ENCODE peak calls at places on chromosomes 6 and 20, in six cellular contexts. Z, W, R, E, Y and K are unnamed samples.

GRCh38 chr6:170147832-170148708 is 142.8 kb downstream of the DLL1 start:
- DNase-seq in Z (no peak), W (no peak), R (no peak), E (no peak), Y (no peak), K (no peak)

GRCh38 chr6:128278876-128279275 is 241.5 kb downstream of the PTPRK start:
- DNase-seq in Z (no peak), W (no peak), R (no peak), E (no peak), Y (no peak), K (no peak)

GRCh38 chr6:35487653-35488516 is 9.0 kb downstream of the TEAD3 start:
- DNase-seq in Z (peak), W (no peak), R (no peak), E (no peak), Y (no peak), K (no peak)

GRCh38 chr20:17919149-17919548 is 49.4 kb downstream of the SNX5 start:
- DNase-seq in Z (no peak), W (no peak), R (no peak), E (no peak), Y (no peak), K (no peak)

GRCh38 chr20:51457281-51457932 is 85.1 kb downstream of the NFATC2 start:
- DNase-seq in Z (peak), W (peak), R (peak), E (peak), Y (no peak), K (no peak)

GRCh38 chr6:89605861-89606260 is 32.7 kb downstream of the LYRM2 start:
- DNase-seq in Z (no peak), W (no peak), R (no peak), E (no peak), Y (no peak), K (no peak)

GRCh38 chr6:79421707-79422484 is 115.3 kb downstream of the LCA5 start:
- DNase-seq in Z (peak), W (peak), R (peak), E (peak), Y (no peak), K (no peak)

GRCh38 chr20:24778585-24779031 is 170.5 kb upstream of the CST7 start:
- DNase-seq in Z (no peak), W (no peak), R (no peak), E (no peak), Y (no peak), K (no peak)

GRCh38 chr6:13992417-13993055 is 67.8 kb downstream of the RNF182 start:
- DNase-seq in Z (peak), W (no peak), R (no peak), E (peak), Y (no peak), K (no peak)

GRCh38 chr6:111248789-111249188 is 161.5 kb downstream of the SLC16A10 start:
- DNase-seq in Z (no peak), W (no peak), R (no peak), E (no peak), Y (no peak), K (no peak)

GRCh38 chr20:48975955-48976354 is 54.4 kb downstream of the ARFGEF2 start:
- DNase-seq in Z (no peak), W (no peak), R (no peak), E (no peak), Y (no peak), K (peak)

GRCh38 chr20:43975096-43975768 is 60.6 kb downstream of the TOX2 start:
- DNase-seq in Z (peak), W (peak), R (no peak), E (peak), Y (no peak), K (no peak)

GRCh38 chr6:136791296-136792065 is 796 bp downstream of the MAP3K5 start:
- DNase-seq in Z (peak), W (no peak), R (peak), E (peak), Y (peak), K (peak)

GRCh38 chr6:91708534-91708933 is 1121.7 kb upstream of the MAP3K7 start:
- DNase-seq in Z (no peak), W (no peak), R (no peak), E (no peak), Y (no peak), K (no peak)

GRCh38 chr20:10715035-10715434 is 41.2 kb upstream of the JAG1 start:
- DNase-seq in Z (peak), W (no peak), R (no peak), E (peak), Y (no peak), K (no peak)

GRCh38 chr6:7052441-7052936 is 55.3 kb upstream of the RREB1 start:
- DNase-seq in Z (peak), W (peak), R (peak), E (peak), Y (no peak), K (peak)

GRCh38 chr6:139153876-139154275 is 19.0 kb downstream of the HECA start:
- DNase-seq in Z (peak), W (peak), R (no peak), E (peak), Y (no peak), K (no peak)

GRCh38 chr6:140478631-140479030 is 1104.2 kb upstream of the CITED2 start:
- DNase-seq in Z (no peak), W (no peak), R (no peak), E (no peak), Y (no peak), K (no peak)

GRCh38 chr20:20410678-20411077 is 42.8 kb downstream of the INSM1 start:
- DNase-seq in Z (no peak), W (no peak), R (peak), E (no peak), Y (no peak), K (peak)

GRCh38 chr6:149311293-149311692 is 6.2 kb upstream of the TAB2 start:
- DNase-seq in Z (no peak), W (no peak), R (no peak), E (no peak), Y (no peak), K (no peak)

GRCh38 chr6:13526718-13527668 is 39.6 kb upstream of the GFOD1 start:
- DNase-seq in Z (peak), W (no peak), R (peak), E (no peak), Y (no peak), K (no peak)

GRCh38 chr6:54579011-54579410 is 267.6 kb upstream of the FAM83B start:
- DNase-seq in Z (no peak), W (peak), R (no peak), E (no peak), Y (no peak), K (no peak)

GRCh38 chr20:50655325-50655880 is 35.9 kb downstream of the RIPOR3 start:
- DNase-seq in Z (peak), W (peak), R (peak), E (no peak), Y (no peak), K (no peak)

GRCh38 chr6:27809939-27810767 is 102.0 kb downstream of the OR2B2 start:
- DNase-seq in Z (peak), W (peak), R (peak), E (peak), Y (no peak), K (peak)

GRCh38 chr6:169839493-169839892 is 88.1 kb downstream of the ERMARD start:
- DNase-seq in Z (no peak), W (no peak), R (no peak), E (no peak), Y (no peak), K (no peak)

GRCh38 chr6:79570129-79570801 is 33.0 kb upstream of the LCA5 start:
- DNase-seq in Z (peak), W (no peak), R (no peak), E (peak), Y (no peak), K (no peak)

GRCh38 chr6:51028271-51028670 is 209.6 kb downstream of the TFAP2B start:
- DNase-seq in Z (peak), W (no peak), R (no peak), E (peak), Y (no peak), K (no peak)

GRCh38 chr6:112951829-112952228 is 604.7 kb downstream of the RFPL4B start:
- DNase-seq in Z (peak), W (no peak), R (no peak), E (no peak), Y (no peak), K (no peak)

GRCh38 chr6:27592481-27593199 is 119.7 kb upstream of the ZNF184 start:
- DNase-seq in Z (peak), W (no peak), R (no peak), E (peak), Y (no peak), K (peak)

GRCh38 chr20:59749293-59749680 is 144.9 kb downstream of the PHACTR3 start:
- DNase-seq in Z (peak), W (peak), R (no peak), E (peak), Y (no peak), K (no peak)

GRCh38 chr6:152845421-152845820 is 94.8 kb downstream of the VIP start:
- DNase-seq in Z (no peak), W (no peak), R (no peak), E (no peak), Y (no peak), K (no peak)

GRCh38 chr20:1619861-1620444 is at the start of gene SIRPB1:
- DNase-seq in Z (no peak), W (no peak), R (no peak), E (no peak), Y (no peak), K (no peak)

GRCh38 chr6:42200035-42200434 is 5.3 kb upstream of the GUCA1B start:
- DNase-seq in Z (peak), W (peak), R (no peak), E (peak), Y (no peak), K (no peak)

GRCh38 chr6:2468601-2468955 is 223.2 kb upstream of the GMDS start:
- DNase-seq in Z (peak), W (no peak), R (no peak), E (no peak), Y (no peak), K (no peak)

GRCh38 chr20:24608926-24609667 is 139.7 kb downstream of the SYNDIG1 start:
- DNase-seq in Z (peak), W (no peak), R (no peak), E (no peak), Y (no peak), K (no peak)

GRCh38 chr6:161198176-161198575 is 75.7 kb downstream of the AGPAT4 start:
- DNase-seq in Z (peak), W (no peak), R (no peak), E (no peak), Y (no peak), K (no peak)

GRCh38 chr20:40743172-40743775 is 54.2 kb upstream of the MAFB start:
- DNase-seq in Z (no peak), W (no peak), R (no peak), E (no peak), Y (no peak), K (no peak)

GRCh38 chr20:9617940-9618339 is 103.5 kb downstream of the LAMP5 start:
- DNase-seq in Z (peak), W (no peak), R (no peak), E (peak), Y (no peak), K (peak)

DNA sequence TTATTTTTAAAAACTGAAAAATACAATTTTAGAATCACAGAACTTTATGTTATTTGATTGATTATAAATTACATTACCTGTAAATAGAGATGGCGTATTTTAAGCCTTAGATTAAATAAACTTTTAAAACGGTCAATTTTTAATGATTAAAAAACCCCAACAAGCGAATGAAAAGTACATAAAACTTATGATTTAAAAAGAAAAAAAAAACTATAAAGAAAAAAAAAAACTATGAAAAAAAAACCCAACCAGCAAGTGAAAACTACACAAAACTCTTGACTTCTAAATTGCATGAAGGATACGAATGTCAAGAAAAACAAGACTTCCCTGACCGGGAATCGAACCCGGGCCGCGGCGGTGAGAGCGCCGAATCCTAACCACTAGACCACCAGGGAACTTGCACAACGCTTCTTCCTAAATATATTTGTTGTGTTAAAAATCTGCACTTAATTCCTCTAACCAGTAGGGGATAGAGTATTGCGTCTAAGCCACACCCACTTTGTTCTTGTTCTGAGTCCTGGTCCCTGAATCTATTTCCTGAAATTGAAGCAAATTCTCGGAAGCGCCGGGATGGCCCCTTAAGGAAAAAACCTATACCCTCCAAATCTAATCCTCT is 10.7 kb upstream of the NCOA7 start:
- DNase-seq in Z (peak), W (peak), R (peak), E (peak), Y (no peak), K (peak)
- TF ChIP-seq CTCF in Z (peak), W (peak), R (peak), E (no peak), Y (peak), K (no peak)

GRCh38 chr6:144647971-144648651 is 363.0 kb downstream of the UTRN start:
- DNase-seq in Z (no peak), W (no peak), R (no peak), E (no peak), Y (no peak), K (no peak)
- TF ChIP-seq CTCF in Z (no peak), W (no peak), R (no peak), E (peak), Y (no peak), K (no peak)

DNA sequence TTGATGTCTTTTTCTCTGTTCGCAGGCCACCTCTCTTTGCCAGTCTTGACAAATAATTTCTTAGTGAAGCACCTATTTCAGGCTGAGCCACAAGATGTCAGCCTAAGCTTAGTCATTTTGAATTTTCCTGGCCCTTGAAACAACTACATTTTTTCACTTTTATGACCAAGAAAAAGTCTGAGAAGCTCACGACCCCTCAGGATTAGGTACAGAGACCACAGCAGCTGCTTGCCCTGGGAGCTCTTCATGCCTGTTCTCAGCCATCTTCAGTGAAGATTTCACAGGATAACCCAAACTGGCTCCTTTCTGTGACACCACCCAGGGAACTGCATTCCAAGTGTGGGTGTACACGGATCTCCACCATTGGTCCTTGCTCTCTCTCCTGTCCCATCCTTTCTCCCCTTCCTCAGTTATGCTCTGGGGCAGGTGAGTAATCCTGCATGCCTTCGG is 38.4 kb upstream of the SPTLC3 start:
- DNase-seq in Z (peak), W (no peak), R (peak), E (peak), Y (no peak), K (no peak)
- TF ChIP-seq CTCF in Z (peak), W (peak), R (peak), E (peak), Y (peak), K (peak)

GRCh38 chr6:31922942-31923341 is 4.6 kb upstream of the C2 start:
- DNase-seq in Z (no peak), W (no peak), R (no peak), E (no peak), Y (no peak), K (no peak)
- TF ChIP-seq CTCF in Z (no peak), W (no peak), R (no peak), E (peak), Y (no peak), K (no peak)

GRCh38 chr20:2745936-2746635 is 53.5 kb downstream of the EBF4 start:
- DNase-seq in Z (no peak), W (no peak), R (no peak), E (no peak), Y (no peak), K (no peak)
- TF ChIP-seq CTCF in Z (no peak), W (no peak), R (no peak), E (no peak), Y (no peak), K (no peak)

GRCh38 chr6:134240664-134241431 is 77.1 kb downstream of the SGK1 start:
- DNase-seq in Z (no peak), W (no peak), R (peak), E (no peak), Y (peak), K (no peak)
- TF ChIP-seq CTCF in Z (no peak), W (no peak), R (no peak), E (no peak), Y (no peak), K (no peak)

DNA sequence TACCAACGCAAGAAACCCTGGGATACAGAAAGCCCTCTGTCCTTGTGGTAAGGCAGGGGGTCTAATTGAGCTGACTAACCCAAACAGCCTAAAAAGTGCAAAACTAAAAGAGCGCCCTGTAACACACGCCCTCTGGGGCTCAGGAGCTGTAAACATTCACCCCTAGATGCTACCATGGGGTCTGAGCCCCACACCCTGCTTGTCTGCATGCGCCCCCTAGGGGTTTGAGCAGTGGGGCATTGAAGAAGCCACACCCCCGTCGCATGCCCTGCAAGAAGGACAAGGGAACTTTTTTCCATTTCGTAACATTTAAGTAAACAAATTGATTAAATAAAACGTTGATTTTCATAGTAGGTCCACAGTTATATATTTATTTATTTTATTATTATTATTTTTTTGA is 616.9 kb upstream of the MAN1A1 start:
- DNase-seq in Z (no peak), W (no peak), R (no peak), E (no peak), Y (no peak), K (no peak)
- TF ChIP-seq CTCF in Z (no peak), W (no peak), R (no peak), E (peak), Y (no peak), K (no peak)

GRCh38 chr6:81735756-81736380 is 16.6 kb downstream of the TENT5A start:
- DNase-seq in Z (peak), W (no peak), R (no peak), E (no peak), Y (no peak), K (no peak)
- TF ChIP-seq CTCF in Z (no peak), W (no peak), R (no peak), E (no peak), Y (no peak), K (no peak)